ENCODE peak calls at places on chromosome 16, in ten cellular contexts. One of them, this sample, is unnamed.

GRCh38 chr16:3131755-3132377 is 3.0 kb upstream of the ZNF213 start:
- DNase-seq in HEK293T: peak
- DNase-seq in NCI-H1048: no peak
- DNase-seq in Right ventricle myocardium superior: peak
- DNase-seq in thoracic aorta: no peak
- DNase-seq in lower leg skin: no peak
- DNase-seq in left cardiac atrium: no peak
- DNase-seq in stimulated activated CD4-positive, alpha-beta T cell treated with anti-CD3 and anti-CD28 coated beads, TNF-alpha, amount 100 ng/mL, for 1 hour: no peak
- DNase-seq in heart left ventricle: no peak
- DNase-seq in M059J: peak
- DNase-seq in this sample: no peak

GRCh38 chr16:72846594-72846993 is 201.3 kb downstream of the ZFHX3 start:
- DNase-seq in Right ventricle myocardium superior: no peak
- DNase-seq in left cardiac atrium: no peak
- DNase-seq in HEK293T: no peak
- DNase-seq in lower leg skin: no peak
- DNase-seq in M059J: no peak
- DNase-seq in NCI-H1048: no peak
- DNase-seq in thoracic aorta: no peak
- DNase-seq in stimulated activated CD4-positive, alpha-beta T cell treated with anti-CD3 and anti-CD28 coated beads, TNF-alpha, amount 100 ng/mL, for 1 hour: no peak
- DNase-seq in heart left ventricle: no peak
- DNase-seq in this sample: no peak

GRCh38 chr16:50763211-50763610 is 21.3 kb downstream of the CYLD start:
- DNase-seq in thoracic aorta: no peak
- DNase-seq in NCI-H1048: no peak
- DNase-seq in HEK293T: no peak
- DNase-seq in lower leg skin: no peak
- DNase-seq in heart left ventricle: no peak
- DNase-seq in stimulated activated CD4-positive, alpha-beta T cell treated with anti-CD3 and anti-CD28 coated beads, TNF-alpha, amount 100 ng/mL, for 1 hour: no peak
- DNase-seq in Right ventricle myocardium superior: no peak
- DNase-seq in M059J: peak
- DNase-seq in left cardiac atrium: no peak
- DNase-seq in this sample: no peak

GRCh38 chr16:4058386-4058785 is 57.9 kb downstream of the ADCY9 start:
- DNase-seq in lower leg skin: no peak
- DNase-seq in M059J: no peak
- DNase-seq in left cardiac atrium: no peak
- DNase-seq in stimulated activated CD4-positive, alpha-beta T cell treated with anti-CD3 and anti-CD28 coated beads, TNF-alpha, amount 100 ng/mL, for 1 hour: no peak
- DNase-seq in HEK293T: no peak
- DNase-seq in thoracic aorta: no peak
- DNase-seq in Right ventricle myocardium superior: no peak
- DNase-seq in heart left ventricle: no peak
- DNase-seq in NCI-H1048: no peak
- DNase-seq in this sample: no peak

GRCh38 chr16:56259425-56259779 is 68.1 kb downstream of the GNAO1 start:
- DNase-seq in left cardiac atrium: no peak
- DNase-seq in HEK293T: no peak
- DNase-seq in Right ventricle myocardium superior: no peak
- DNase-seq in heart left ventricle: no peak
- DNase-seq in NCI-H1048: no peak
- DNase-seq in thoracic aorta: no peak
- DNase-seq in stimulated activated CD4-positive, alpha-beta T cell treated with anti-CD3 and anti-CD28 coated beads, TNF-alpha, amount 100 ng/mL, for 1 hour: no peak
- DNase-seq in M059J: no peak
- DNase-seq in lower leg skin: no peak
- DNase-seq in this sample: no peak

GRCh38 chr16:491225-491919 is 36.1 kb upstream of the CAPN15 start:
- DNase-seq in heart left ventricle: no peak
- DNase-seq in thoracic aorta: no peak
- DNase-seq in M059J: no peak
- DNase-seq in left cardiac atrium: no peak
- DNase-seq in NCI-H1048: no peak
- DNase-seq in stimulated activated CD4-positive, alpha-beta T cell treated with anti-CD3 and anti-CD28 coated beads, TNF-alpha, amount 100 ng/mL, for 1 hour: no peak
- DNase-seq in lower leg skin: no peak
- DNase-seq in Right ventricle myocardium superior: no peak
- DNase-seq in HEK293T: no peak
- DNase-seq in this sample: no peak

GRCh38 chr16:89696598-89697128 is 4.8 kb downstream of the SPATA2L start:
- DNase-seq in thoracic aorta: no peak
- DNase-seq in NCI-H1048: no peak
- DNase-seq in M059J: no peak
- DNase-seq in Right ventricle myocardium superior: peak
- DNase-seq in HEK293T: no peak
- DNase-seq in left cardiac atrium: peak
- DNase-seq in heart left ventricle: no peak
- DNase-seq in lower leg skin: no peak
- DNase-seq in stimulated activated CD4-positive, alpha-beta T cell treated with anti-CD3 and anti-CD28 coated beads, TNF-alpha, amount 100 ng/mL, for 1 hour: no peak
- DNase-seq in this sample: no peak

GRCh38 chr16:2871926-2872325 is 11.1 kb upstream of the FLYWCH2 start:
- DNase-seq in M059J: no peak
- DNase-seq in heart left ventricle: no peak
- DNase-seq in thoracic aorta: no peak
- DNase-seq in NCI-H1048: no peak
- DNase-seq in stimulated activated CD4-positive, alpha-beta T cell treated with anti-CD3 and anti-CD28 coated beads, TNF-alpha, amount 100 ng/mL, for 1 hour: no peak
- DNase-seq in left cardiac atrium: no peak
- DNase-seq in lower leg skin: no peak
- DNase-seq in Right ventricle myocardium superior: no peak
- DNase-seq in HEK293T: no peak
- DNase-seq in this sample: no peak

GRCh38 chr16:70152578-70153302 is 20.8 kb upstream of the CLEC18C start:
- DNase-seq in heart left ventricle: no peak
- DNase-seq in M059J: no peak
- DNase-seq in HEK293T: no peak
- DNase-seq in Right ventricle myocardium superior: no peak
- DNase-seq in left cardiac atrium: peak
- DNase-seq in stimulated activated CD4-positive, alpha-beta T cell treated with anti-CD3 and anti-CD28 coated beads, TNF-alpha, amount 100 ng/mL, for 1 hour: no peak
- DNase-seq in thoracic aorta: no peak
- DNase-seq in NCI-H1048: no peak
- DNase-seq in lower leg skin: no peak
- DNase-seq in this sample: no peak

GRCh38 chr16:17312100-17312732 is 158.5 kb downstream of the XYLT1 start:
- DNase-seq in M059J: peak
- DNase-seq in left cardiac atrium: peak
- DNase-seq in Right ventricle myocardium superior: no peak
- DNase-seq in thoracic aorta: no peak
- DNase-seq in NCI-H1048: no peak
- DNase-seq in stimulated activated CD4-positive, alpha-beta T cell treated with anti-CD3 and anti-CD28 coated beads, TNF-alpha, amount 100 ng/mL, for 1 hour: no peak
- DNase-seq in heart left ventricle: no peak
- DNase-seq in HEK293T: no peak
- DNase-seq in lower leg skin: no peak
- DNase-seq in this sample: peak

GRCh38 chr16:83530293-83530692 is 277.5 kb upstream of the HSBP1 start:
- DNase-seq in NCI-H1048: no peak
- DNase-seq in heart left ventricle: no peak
- DNase-seq in Right ventricle myocardium superior: no peak
- DNase-seq in left cardiac atrium: no peak
- DNase-seq in stimulated activated CD4-positive, alpha-beta T cell treated with anti-CD3 and anti-CD28 coated beads, TNF-alpha, amount 100 ng/mL, for 1 hour: no peak
- DNase-seq in thoracic aorta: no peak
- DNase-seq in lower leg skin: no peak
- DNase-seq in M059J: peak
- DNase-seq in HEK293T: no peak
- DNase-seq in this sample: no peak

GRCh38 chr16:50386139-50386538 is 17.4 kb upstream of the BRD7 start:
- DNase-seq in heart left ventricle: no peak
- DNase-seq in left cardiac atrium: no peak
- DNase-seq in thoracic aorta: no peak
- DNase-seq in HEK293T: no peak
- DNase-seq in NCI-H1048: no peak
- DNase-seq in stimulated activated CD4-positive, alpha-beta T cell treated with anti-CD3 and anti-CD28 coated beads, TNF-alpha, amount 100 ng/mL, for 1 hour: no peak
- DNase-seq in Right ventricle myocardium superior: no peak
- DNase-seq in lower leg skin: no peak
- DNase-seq in M059J: no peak
- DNase-seq in this sample: no peak

GRCh38 chr16:86227801-86228200 is 282.5 kb upstream of the FOXF1 start:
- DNase-seq in left cardiac atrium: no peak
- DNase-seq in thoracic aorta: no peak
- DNase-seq in M059J: peak
- DNase-seq in stimulated activated CD4-positive, alpha-beta T cell treated with anti-CD3 and anti-CD28 coated beads, TNF-alpha, amount 100 ng/mL, for 1 hour: no peak
- DNase-seq in heart left ventricle: no peak
- DNase-seq in lower leg skin: no peak
- DNase-seq in NCI-H1048: no peak
- DNase-seq in HEK293T: no peak
- DNase-seq in Right ventricle myocardium superior: no peak
- DNase-seq in this sample: peak

GRCh38 chr16:55508271-55508921 is 476 bp upstream of the LPCAT2 start:
- DNase-seq in left cardiac atrium: no peak
- DNase-seq in HEK293T: no peak
- DNase-seq in NCI-H1048: no peak
- DNase-seq in M059J: no peak
- DNase-seq in Right ventricle myocardium superior: peak
- DNase-seq in stimulated activated CD4-positive, alpha-beta T cell treated with anti-CD3 and anti-CD28 coated beads, TNF-alpha, amount 100 ng/mL, for 1 hour: no peak
- DNase-seq in lower leg skin: no peak
- DNase-seq in thoracic aorta: no peak
- DNase-seq in heart left ventricle: no peak
- DNase-seq in this sample: no peak

GRCh38 chr16:62805221-62805857 is 769.1 kb upstream of the CDH8 start:
- DNase-seq in M059J: no peak
- DNase-seq in heart left ventricle: peak
- DNase-seq in left cardiac atrium: no peak
- DNase-seq in HEK293T: no peak
- DNase-seq in Right ventricle myocardium superior: no peak
- DNase-seq in stimulated activated CD4-positive, alpha-beta T cell treated with anti-CD3 and anti-CD28 coated beads, TNF-alpha, amount 100 ng/mL, for 1 hour: no peak
- DNase-seq in thoracic aorta: no peak
- DNase-seq in lower leg skin: peak
- DNase-seq in NCI-H1048: no peak
- DNase-seq in this sample: no peak

GRCh38 chr16:56269824-56270684 is 78.8 kb downstream of the GNAO1 start:
- DNase-seq in left cardiac atrium: peak
- DNase-seq in stimulated activated CD4-positive, alpha-beta T cell treated with anti-CD3 and anti-CD28 coated beads, TNF-alpha, amount 100 ng/mL, for 1 hour: no peak
- DNase-seq in NCI-H1048: no peak
- DNase-seq in heart left ventricle: peak
- DNase-seq in M059J: peak
- DNase-seq in thoracic aorta: no peak
- DNase-seq in HEK293T: no peak
- DNase-seq in Right ventricle myocardium superior: no peak
- DNase-seq in lower leg skin: no peak
- DNase-seq in this sample: no peak

GRCh38 chr16:50683689-50684374 is 2.7 kb upstream of the SNX20 start:
- DNase-seq in thoracic aorta: no peak
- DNase-seq in left cardiac atrium: no peak
- DNase-seq in stimulated activated CD4-positive, alpha-beta T cell treated with anti-CD3 and anti-CD28 coated beads, TNF-alpha, amount 100 ng/mL, for 1 hour: no peak
- DNase-seq in M059J: no peak
- DNase-seq in Right ventricle myocardium superior: no peak
- DNase-seq in HEK293T: no peak
- DNase-seq in heart left ventricle: no peak
- DNase-seq in lower leg skin: no peak
- DNase-seq in NCI-H1048: no peak
- DNase-seq in this sample: no peak

GRCh38 chr16:918068-918467 is 52.7 kb downstream of the LMF1 start:
- DNase-seq in left cardiac atrium: no peak
- DNase-seq in thoracic aorta: no peak
- DNase-seq in Right ventricle myocardium superior: no peak
- DNase-seq in M059J: no peak
- DNase-seq in stimulated activated CD4-positive, alpha-beta T cell treated with anti-CD3 and anti-CD28 coated beads, TNF-alpha, amount 100 ng/mL, for 1 hour: no peak
- DNase-seq in HEK293T: no peak
- DNase-seq in NCI-H1048: no peak
- DNase-seq in heart left ventricle: no peak
- DNase-seq in lower leg skin: no peak
- DNase-seq in this sample: no peak

GRCh38 chr16:56221995-56222394 is 30.7 kb downstream of the GNAO1 start:
- DNase-seq in left cardiac atrium: no peak
- DNase-seq in lower leg skin: no peak
- DNase-seq in HEK293T: no peak
- DNase-seq in Right ventricle myocardium superior: no peak
- DNase-seq in NCI-H1048: no peak
- DNase-seq in M059J: no peak
- DNase-seq in thoracic aorta: no peak
- DNase-seq in stimulated activated CD4-positive, alpha-beta T cell treated with anti-CD3 and anti-CD28 coated beads, TNF-alpha, amount 100 ng/mL, for 1 hour: no peak
- DNase-seq in heart left ventricle: no peak
- DNase-seq in this sample: no peak

GRCh38 chr16:3642397-3643094 is 11.9 kb upstream of the DNASE1 start:
- DNase-seq in lower leg skin: no peak
- DNase-seq in heart left ventricle: no peak
- DNase-seq in HEK293T: no peak
- DNase-seq in stimulated activated CD4-positive, alpha-beta T cell treated with anti-CD3 and anti-CD28 coated beads, TNF-alpha, amount 100 ng/mL, for 1 hour: no peak
- DNase-seq in M059J: peak
- DNase-seq in left cardiac atrium: no peak
- DNase-seq in Right ventricle myocardium superior: peak
- DNase-seq in NCI-H1048: no peak
- DNase-seq in thoracic aorta: no peak
- DNase-seq in this sample: no peak

GRCh38 chr16:49488740-49489525 is 115.3 kb downstream of the C16orf78 start:
- DNase-seq in stimulated activated CD4-positive, alpha-beta T cell treated with anti-CD3 and anti-CD28 coated beads, TNF-alpha, amount 100 ng/mL, for 1 hour: no peak
- DNase-seq in left cardiac atrium: no peak
- DNase-seq in HEK293T: no peak
- DNase-seq in lower leg skin: no peak
- DNase-seq in thoracic aorta: no peak
- DNase-seq in Right ventricle myocardium superior: no peak
- DNase-seq in M059J: no peak
- DNase-seq in heart left ventricle: no peak
- DNase-seq in NCI-H1048: no peak
- DNase-seq in this sample: peak

GRCh38 chr16:58198022-58198683 is at the start of gene CSNK2A2:
- DNase-seq in left cardiac atrium: peak
- DNase-seq in M059J: peak
- DNase-seq in lower leg skin: peak
- DNase-seq in heart left ventricle: peak
- DNase-seq in stimulated activated CD4-positive, alpha-beta T cell treated with anti-CD3 and anti-CD28 coated beads, TNF-alpha, amount 100 ng/mL, for 1 hour: peak
- DNase-seq in NCI-H1048: peak
- DNase-seq in Right ventricle myocardium superior: peak
- DNase-seq in thoracic aorta: no peak
- DNase-seq in HEK293T: peak
- DNase-seq in this sample: peak

GRCh38 chr16:2468142-2468724 is 2.9 kb upstream of the NTN3 start:
- DNase-seq in lower leg skin: no peak
- DNase-seq in stimulated activated CD4-positive, alpha-beta T cell treated with anti-CD3 and anti-CD28 coated beads, TNF-alpha, amount 100 ng/mL, for 1 hour: no peak
- DNase-seq in NCI-H1048: no peak
- DNase-seq in heart left ventricle: no peak
- DNase-seq in left cardiac atrium: no peak
- DNase-seq in Right ventricle myocardium superior: no peak
- DNase-seq in M059J: peak
- DNase-seq in HEK293T: peak
- DNase-seq in thoracic aorta: no peak
- DNase-seq in this sample: no peak

GRCh38 chr16:4392382-4393242 is 21.0 kb downstream of the VASN start:
- DNase-seq in HEK293T: no peak
- DNase-seq in M059J: no peak
- DNase-seq in thoracic aorta: no peak
- DNase-seq in lower leg skin: no peak
- DNase-seq in heart left ventricle: no peak
- DNase-seq in Right ventricle myocardium superior: no peak
- DNase-seq in stimulated activated CD4-positive, alpha-beta T cell treated with anti-CD3 and anti-CD28 coated beads, TNF-alpha, amount 100 ng/mL, for 1 hour: no peak
- DNase-seq in NCI-H1048: no peak
- DNase-seq in left cardiac atrium: peak
- DNase-seq in this sample: no peak

GRCh38 chr16:86500708-86501510 is 9.4 kb upstream of the FOXF1 start:
- DNase-seq in stimulated activated CD4-positive, alpha-beta T cell treated with anti-CD3 and anti-CD28 coated beads, TNF-alpha, amount 100 ng/mL, for 1 hour: no peak
- DNase-seq in thoracic aorta: no peak
- DNase-seq in M059J: no peak
- DNase-seq in lower leg skin: no peak
- DNase-seq in Right ventricle myocardium superior: no peak
- DNase-seq in left cardiac atrium: no peak
- DNase-seq in heart left ventricle: no peak
- DNase-seq in NCI-H1048: no peak
- DNase-seq in HEK293T: no peak
- DNase-seq in this sample: no peak

GRCh38 chr16:74998481-74999207 is at the start of gene ZNRF1:
- DNase-seq in Right ventricle myocardium superior: peak
- DNase-seq in lower leg skin: peak
- DNase-seq in HEK293T: peak
- DNase-seq in stimulated activated CD4-positive, alpha-beta T cell treated with anti-CD3 and anti-CD28 coated beads, TNF-alpha, amount 100 ng/mL, for 1 hour: peak
- DNase-seq in heart left ventricle: peak
- DNase-seq in left cardiac atrium: peak
- DNase-seq in NCI-H1048: no peak
- DNase-seq in M059J: peak
- DNase-seq in thoracic aorta: no peak
- DNase-seq in this sample: no peak

GRCh38 chr16:57544129-57544653 is 1.7 kb downstream of the ADGRG5 start:
- DNase-seq in HEK293T: peak
- DNase-seq in Right ventricle myocardium superior: no peak
- DNase-seq in stimulated activated CD4-positive, alpha-beta T cell treated with anti-CD3 and anti-CD28 coated beads, TNF-alpha, amount 100 ng/mL, for 1 hour: no peak
- DNase-seq in lower leg skin: no peak
- DNase-seq in M059J: peak
- DNase-seq in left cardiac atrium: no peak
- DNase-seq in heart left ventricle: no peak
- DNase-seq in thoracic aorta: no peak
- DNase-seq in NCI-H1048: no peak
- DNase-seq in this sample: peak

GRCh38 chr16:12729448-12729847 is 74.2 kb downstream of the CPPED1 start:
- DNase-seq in heart left ventricle: no peak
- DNase-seq in HEK293T: no peak
- DNase-seq in lower leg skin: no peak
- DNase-seq in thoracic aorta: no peak
- DNase-seq in stimulated activated CD4-positive, alpha-beta T cell treated with anti-CD3 and anti-CD28 coated beads, TNF-alpha, amount 100 ng/mL, for 1 hour: no peak
- DNase-seq in left cardiac atrium: no peak
- DNase-seq in NCI-H1048: no peak
- DNase-seq in Right ventricle myocardium superior: no peak
- DNase-seq in M059J: peak
- DNase-seq in this sample: no peak

This sample was measured in RWPE2.